ENCODE peak calls at places on chromosomes 6 and 20, in nine cellular contexts. One of them, this sample, is unnamed.
A peak's percentile ranks its signal among the peaks of the same experiment; 100 is the strongest.

GRCh38 chr6:69370763-69371162 is 426.0 kb downstream of the LMBRD1 start:
- DNase-seq in dorsolateral prefrontal cortex: no peak
- DNase-seq in lower leg skin: no peak
- DNase-seq in hepatocyte: no peak
- DNase-seq in tibial artery: no peak
- DNase-seq in IMR-90: no peak
- DNase-seq in B cell: no peak
- DNase-seq in ovary: no peak
- DNase-seq in lung: no peak
- DNase-seq in this sample: no peak

GRCh38 chr20:13384132-13384531 is 163.1 kb downstream of the ISM1 start:
- DNase-seq in tibial artery: no peak
- DNase-seq in ovary: no peak
- DNase-seq in lower leg skin: no peak
- DNase-seq in B cell: no peak
- DNase-seq in IMR-90: no peak
- DNase-seq in dorsolateral prefrontal cortex: no peak
- DNase-seq in lung: no peak
- DNase-seq in hepatocyte: no peak
- DNase-seq in this sample: peak; percentile 18

GRCh38 chr20:6104493-6105188 is 18.2 kb downstream of the FERMT1 start:
- DNase-seq in B cell: no peak
- DNase-seq in hepatocyte: no peak
- DNase-seq in tibial artery: no peak
- DNase-seq in lung: no peak
- DNase-seq in lower leg skin: no peak
- DNase-seq in dorsolateral prefrontal cortex: no peak
- DNase-seq in ovary: peak; percentile 27
- DNase-seq in IMR-90: peak; percentile 34
- DNase-seq in this sample: no peak

GRCh38 chr20:61356171-61356570 is 104.1 kb downstream of the CDH4 start:
- DNase-seq in ovary: no peak
- DNase-seq in hepatocyte: no peak
- DNase-seq in lower leg skin: no peak
- DNase-seq in lung: no peak
- DNase-seq in dorsolateral prefrontal cortex: no peak
- DNase-seq in tibial artery: no peak
- DNase-seq in IMR-90: no peak
- DNase-seq in B cell: no peak
- DNase-seq in this sample: no peak

GRCh38 chr6:122640377-122640776 is 30.2 kb downstream of the PKIB start:
- DNase-seq in hepatocyte: no peak
- DNase-seq in dorsolateral prefrontal cortex: no peak
- DNase-seq in ovary: no peak
- DNase-seq in IMR-90: no peak
- DNase-seq in lung: no peak
- DNase-seq in tibial artery: no peak
- DNase-seq in B cell: no peak
- DNase-seq in lower leg skin: no peak
- DNase-seq in this sample: no peak

GRCh38 chr6:113219783-113220182 is 637.4 kb upstream of the MARCKS start:
- DNase-seq in lower leg skin: no peak
- DNase-seq in B cell: no peak
- DNase-seq in lung: no peak
- DNase-seq in ovary: no peak
- DNase-seq in hepatocyte: no peak
- DNase-seq in IMR-90: no peak
- DNase-seq in dorsolateral prefrontal cortex: no peak
- DNase-seq in tibial artery: no peak
- DNase-seq in this sample: no peak

GRCh38 chr20:51354191-51354768 is 188.2 kb downstream of the NFATC2 start:
- DNase-seq in hepatocyte: no peak
- DNase-seq in tibial artery: no peak
- DNase-seq in B cell: no peak
- DNase-seq in IMR-90: peak; percentile 85
- DNase-seq in lung: no peak
- DNase-seq in ovary: no peak
- DNase-seq in dorsolateral prefrontal cortex: no peak
- DNase-seq in lower leg skin: no peak
- DNase-seq in this sample: no peak

GRCh38 chr6:84867521-84867920 is 103.1 kb upstream of the TBX18 start:
- DNase-seq in dorsolateral prefrontal cortex: no peak
- DNase-seq in hepatocyte: no peak
- DNase-seq in IMR-90: no peak
- DNase-seq in B cell: no peak
- DNase-seq in lower leg skin: no peak
- DNase-seq in ovary: no peak
- DNase-seq in lung: no peak
- DNase-seq in tibial artery: no peak
- DNase-seq in this sample: no peak

GRCh38 chr6:119834418-119834817 is 484.9 kb upstream of the MAN1A1 start:
- DNase-seq in lower leg skin: no peak
- DNase-seq in ovary: no peak
- DNase-seq in hepatocyte: no peak
- DNase-seq in tibial artery: no peak
- DNase-seq in lung: no peak
- DNase-seq in IMR-90: no peak
- DNase-seq in dorsolateral prefrontal cortex: no peak
- DNase-seq in B cell: no peak
- DNase-seq in this sample: no peak

GRCh38 chr6:111417181-111417585 is 65.8 kb downstream of the REV3L start:
- DNase-seq in tibial artery: no peak
- DNase-seq in IMR-90: peak; percentile 17
- DNase-seq in B cell: no peak
- DNase-seq in dorsolateral prefrontal cortex: peak; percentile 49
- DNase-seq in ovary: no peak
- DNase-seq in lung: no peak
- DNase-seq in lower leg skin: peak; percentile 45
- DNase-seq in hepatocyte: no peak
- DNase-seq in this sample: no peak

GRCh38 chr6:161023316-161023715 is 31.7 kb downstream of the MAP3K4 start:
- DNase-seq in tibial artery: no peak
- DNase-seq in lung: no peak
- DNase-seq in dorsolateral prefrontal cortex: no peak
- DNase-seq in B cell: no peak
- DNase-seq in IMR-90: peak; percentile 36
- DNase-seq in lower leg skin: no peak
- DNase-seq in hepatocyte: no peak
- DNase-seq in ovary: no peak
- DNase-seq in this sample: no peak

GRCh38 chr20:63690898-63691710 is 5.3 kb upstream of the TNFRSF6B start:
- DNase-seq in B cell: peak; percentile 65
- DNase-seq in hepatocyte: no peak
- DNase-seq in dorsolateral prefrontal cortex: no peak
- DNase-seq in lung: no peak
- DNase-seq in tibial artery: no peak
- DNase-seq in lower leg skin: no peak
- DNase-seq in IMR-90: no peak
- DNase-seq in ovary: peak; percentile 37
- DNase-seq in this sample: no peak

GRCh38 chr6:27575594-27576361 is 102.9 kb upstream of the ZNF184 start:
- DNase-seq in dorsolateral prefrontal cortex: no peak
- DNase-seq in IMR-90: no peak
- DNase-seq in lower leg skin: no peak
- DNase-seq in B cell: no peak
- DNase-seq in ovary: no peak
- DNase-seq in tibial artery: no peak
- DNase-seq in lung: no peak
- DNase-seq in hepatocyte: no peak
- DNase-seq in this sample: no peak

GRCh38 chr6:143561105-143561704 is 49.7 kb upstream of the FUCA2 start:
- DNase-seq in IMR-90: no peak
- DNase-seq in hepatocyte: no peak
- DNase-seq in lower leg skin: no peak
- DNase-seq in dorsolateral prefrontal cortex: no peak
- DNase-seq in B cell: no peak
- DNase-seq in ovary: no peak
- DNase-seq in lung: no peak
- DNase-seq in tibial artery: no peak
- DNase-seq in this sample: no peak

GRCh38 chr6:143562143-143562542 is 50.6 kb upstream of the FUCA2 start:
- DNase-seq in lung: no peak
- DNase-seq in lower leg skin: no peak
- DNase-seq in hepatocyte: no peak
- DNase-seq in IMR-90: no peak
- DNase-seq in dorsolateral prefrontal cortex: no peak
- DNase-seq in ovary: no peak
- DNase-seq in tibial artery: no peak
- DNase-seq in B cell: no peak
- DNase-seq in this sample: no peak

GRCh38 chr6:143569035-143569434 is 57.5 kb upstream of the FUCA2 start:
- DNase-seq in lung: no peak
- DNase-seq in lower leg skin: peak; percentile 32
- DNase-seq in hepatocyte: no peak
- DNase-seq in ovary: no peak
- DNase-seq in IMR-90: peak; percentile 53
- DNase-seq in B cell: no peak
- DNase-seq in dorsolateral prefrontal cortex: no peak
- DNase-seq in tibial artery: no peak
- DNase-seq in this sample: no peak

GRCh38 chr6:143559101-143559500 is 47.6 kb upstream of the FUCA2 start:
- DNase-seq in B cell: no peak
- DNase-seq in tibial artery: no peak
- DNase-seq in lower leg skin: no peak
- DNase-seq in lung: no peak
- DNase-seq in hepatocyte: no peak
- DNase-seq in IMR-90: no peak
- DNase-seq in dorsolateral prefrontal cortex: no peak
- DNase-seq in ovary: no peak
- DNase-seq in this sample: no peak

GRCh38 chr6:143564484-143565017 is 53.0 kb upstream of the FUCA2 start:
- DNase-seq in dorsolateral prefrontal cortex: no peak
- DNase-seq in IMR-90: peak; percentile 32
- DNase-seq in B cell: no peak
- DNase-seq in tibial artery: no peak
- DNase-seq in lower leg skin: no peak
- DNase-seq in lung: no peak
- DNase-seq in ovary: no peak
- DNase-seq in hepatocyte: no peak
- DNase-seq in this sample: no peak
- TF ChIP-seq CTCF in dorsolateral prefrontal cortex: no peak
- TF ChIP-seq CTCF in IMR-90: no peak
- TF ChIP-seq CTCF in B cell: no peak
- TF ChIP-seq CTCF in tibial artery: no peak
- TF ChIP-seq CTCF in lower leg skin: no peak
- TF ChIP-seq CTCF in lung: no peak
- TF ChIP-seq CTCF in ovary: no peak
- TF ChIP-seq CTCF in hepatocyte: no peak
- TF ChIP-seq CTCF in this sample: no peak

DNA sequence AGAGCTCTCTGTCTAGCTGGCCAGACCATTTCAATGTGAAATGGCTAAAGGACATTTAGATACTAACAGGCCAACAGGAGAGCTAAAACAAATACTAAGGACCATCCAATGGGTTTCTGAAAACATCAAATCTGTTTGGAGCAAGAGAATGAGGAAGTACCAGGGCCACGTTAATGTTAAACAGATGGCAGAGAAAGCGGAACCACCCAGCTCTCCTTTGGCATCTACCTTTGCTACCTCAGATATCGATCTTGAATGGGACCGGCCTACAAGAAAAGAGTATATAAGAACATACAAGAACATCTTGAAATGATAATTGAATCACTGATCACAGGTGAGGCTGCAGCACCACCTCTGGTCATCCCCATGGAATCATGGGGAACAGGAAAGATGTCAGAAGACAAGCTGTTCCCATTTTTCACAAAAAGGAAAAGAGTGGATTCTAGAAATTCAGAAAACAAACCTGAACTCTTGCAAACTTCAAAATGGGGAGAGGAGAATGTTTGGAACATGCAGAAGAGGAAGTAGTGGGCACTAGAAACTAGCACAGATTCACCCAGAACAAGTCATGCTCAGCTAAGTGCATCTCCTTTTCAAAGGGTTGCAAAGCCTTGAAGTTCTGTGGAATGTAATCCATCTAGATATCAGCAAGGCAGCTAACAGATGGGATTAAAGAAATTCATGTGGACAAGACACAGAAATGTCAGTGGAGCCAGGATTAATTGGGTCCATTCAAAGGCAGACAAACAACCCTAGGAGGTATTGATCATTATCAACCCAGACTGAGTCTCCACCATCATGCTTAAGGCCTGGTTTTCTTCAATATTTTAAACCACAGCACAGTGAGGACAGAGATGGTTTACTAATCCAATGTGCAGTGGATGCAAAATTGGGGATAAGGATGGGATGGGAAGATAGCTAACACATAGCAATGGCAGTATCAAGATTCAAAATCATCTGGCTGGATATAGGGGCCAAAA is 31.5 kb downstream of the KCNK5 start:
- DNase-seq in ovary: no peak
- DNase-seq in tibial artery: no peak
- DNase-seq in hepatocyte: no peak
- DNase-seq in IMR-90: no peak
- DNase-seq in dorsolateral prefrontal cortex: no peak
- DNase-seq in B cell: peak; percentile 66
- DNase-seq in lung: no peak
- DNase-seq in lower leg skin: no peak
- DNase-seq in this sample: no peak
- TF ChIP-seq CTCF in ovary: no peak
- TF ChIP-seq CTCF in tibial artery: no peak
- TF ChIP-seq CTCF in hepatocyte: no peak
- TF ChIP-seq CTCF in IMR-90: no peak
- TF ChIP-seq CTCF in dorsolateral prefrontal cortex: no peak
- TF ChIP-seq CTCF in B cell: no peak
- TF ChIP-seq CTCF in lung: no peak
- TF ChIP-seq CTCF in lower leg skin: no peak
- TF ChIP-seq CTCF in this sample: no peak

GRCh38 chr6:9499709-9500108 is 915.2 kb downstream of the TFAP2A start:
- DNase-seq in B cell: no peak
- DNase-seq in tibial artery: no peak
- DNase-seq in lower leg skin: no peak
- DNase-seq in hepatocyte: no peak
- DNase-seq in lung: no peak
- DNase-seq in dorsolateral prefrontal cortex: no peak
- DNase-seq in IMR-90: no peak
- DNase-seq in ovary: no peak
- DNase-seq in this sample: no peak
- TF ChIP-seq CTCF in B cell: no peak
- TF ChIP-seq CTCF in tibial artery: no peak
- TF ChIP-seq CTCF in lower leg skin: no peak
- TF ChIP-seq CTCF in hepatocyte: no peak
- TF ChIP-seq CTCF in lung: no peak
- TF ChIP-seq CTCF in dorsolateral prefrontal cortex: no peak
- TF ChIP-seq CTCF in IMR-90: no peak
- TF ChIP-seq CTCF in ovary: no peak
- TF ChIP-seq CTCF in this sample: no peak

DNA sequence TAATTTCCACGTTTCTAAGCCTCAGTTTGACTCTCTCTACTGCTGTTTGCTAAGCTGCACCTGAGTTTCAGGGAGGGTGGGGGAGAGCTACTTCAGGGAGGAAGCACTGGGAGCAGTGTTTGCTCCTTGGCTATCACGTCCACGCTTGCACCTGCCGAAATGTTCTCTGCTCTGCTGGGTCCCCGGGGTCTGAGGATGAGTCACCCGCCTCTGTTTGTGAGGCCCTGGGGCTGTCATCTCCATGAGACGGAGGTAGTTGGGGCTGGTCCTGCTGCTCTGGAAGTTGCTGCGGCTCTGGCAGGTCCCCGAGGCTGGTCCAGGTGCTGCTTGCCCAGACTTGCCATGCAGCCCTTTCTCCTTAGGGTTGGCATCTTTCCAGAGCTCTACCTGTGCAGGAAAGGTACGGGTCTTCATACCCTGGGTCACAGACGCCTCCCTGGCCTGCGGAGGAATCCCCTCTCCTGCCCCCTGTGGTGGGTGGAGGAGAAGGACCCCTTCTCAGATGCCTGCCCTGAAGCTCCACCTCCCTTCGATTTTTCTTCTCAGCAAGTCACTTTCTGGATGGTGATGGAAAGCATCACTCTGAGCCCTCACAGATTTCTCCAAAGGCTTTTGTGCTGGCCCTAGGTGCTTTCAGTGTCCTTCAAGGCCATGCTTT is 220.1 kb downstream of the QKI start:
- DNase-seq in dorsolateral prefrontal cortex: no peak
- DNase-seq in lower leg skin: no peak
- DNase-seq in hepatocyte: peak; percentile 43
- DNase-seq in tibial artery: no peak
- DNase-seq in IMR-90: no peak
- DNase-seq in ovary: no peak
- DNase-seq in B cell: no peak
- DNase-seq in lung: no peak
- DNase-seq in this sample: no peak
- TF ChIP-seq CTCF in dorsolateral prefrontal cortex: no peak
- TF ChIP-seq CTCF in lower leg skin: no peak
- TF ChIP-seq CTCF in hepatocyte: no peak
- TF ChIP-seq CTCF in tibial artery: no peak
- TF ChIP-seq CTCF in IMR-90: no peak
- TF ChIP-seq CTCF in ovary: no peak
- TF ChIP-seq CTCF in B cell: no peak
- TF ChIP-seq CTCF in lung: no peak
- TF ChIP-seq CTCF in this sample: no peak